ENCODE peak calls at places on chromosomes 1 and 21, in four cellular contexts. V is mesenchymal stem cell, P is fibroblast of lung, O is trophoblast cell. S is an unnamed sample.

GRCh38 chr1:114328505-114328904 is 174.8 kb upstream of the SYT6 start:
- DNase-seq in V (no peak), P (no peak), O (no peak), S (no peak)

GRCh38 chr1:201149400-201149799 is 4.9 kb downstream of the TMEM9 start:
- DNase-seq in V (peak), P (peak), O (peak), S (peak)

GRCh38 chr21:44509539-44509938 is 30.5 kb downstream of the KRTAP10-1 start:
- DNase-seq in V (no peak), P (no peak), O (no peak), S (peak)

GRCh38 chr1:205939690-205940330 is 3.4 kb downstream of the SLC26A9 start:
- DNase-seq in V (no peak), P (no peak), O (no peak), S (no peak)

GRCh38 chr1:182446033-182446669 is 3.8 kb upstream of the RGSL1 start:
- DNase-seq in V (peak), P (peak), O (peak), S (peak)

GRCh38 chr1:3405974-3406867 is 48.2 kb upstream of the ARHGEF16 start:
- DNase-seq in V (no peak), P (no peak), O (no peak), S (no peak)

GRCh38 chr1:164774413-164774812 is 215.4 kb downstream of the PBX1 start:
- DNase-seq in V (peak), P (no peak), O (no peak), S (peak)

GRCh38 chr1:115184260-115184950 is 95.1 kb upstream of the TSPAN2 start:
- DNase-seq in V (no peak), P (no peak), O (peak), S (peak)

GRCh38 chr1:228341450-228341813 is 65.2 kb downstream of the TRIM11 start:
- DNase-seq in V (no peak), P (no peak), O (no peak), S (no peak)

GRCh38 chr1:71565267-71565666 is 484.4 kb upstream of the ZRANB2 start:
- DNase-seq in V (peak), P (peak), O (no peak), S (peak)

GRCh38 chr1:174789399-174789798 is 210.3 kb upstream of the CACYBP start:
- DNase-seq in V (peak), P (peak), O (no peak), S (peak)

GRCh38 chr1:179025975-179026812 is 500 bp downstream of the FAM20B start:
- DNase-seq in V (peak), P (peak), O (peak), S (peak)

GRCh38 chr1:37932759-37933158 is 14.1 kb downstream of the INPP5B start:
- DNase-seq in V (peak), P (peak), O (peak), S (peak)

GRCh38 chr21:30194701-30195299 is 21.1 kb downstream of the CLDN8 start:
- DNase-seq in V (peak), P (peak), O (peak), S (peak)

GRCh38 chr1:202034683-202035462 is 24.5 kb downstream of the ELF3 start:
- DNase-seq in V (peak), P (peak), O (peak), S (peak)

GRCh38 chr21:26715878-26716506 is 129.2 kb downstream of the ADAMTS1 start:
- DNase-seq in V (peak), P (peak), O (peak), S (peak)

GRCh38 chr1:51308636-51309035 is 21.7 kb downstream of the TTC39A start:
- DNase-seq in V (no peak), P (no peak), O (no peak), S (no peak)

GRCh38 chr21:46211376-46211775 is 17.2 kb downstream of the LSS start:
- DNase-seq in V (no peak), P (no peak), O (no peak), S (no peak)

GRCh38 chr1:236163460-236164153 is 21.3 kb downstream of the GPR137B start:
- DNase-seq in V (no peak), P (no peak), O (no peak), S (no peak)

GRCh38 chr1:162139398-162139685 is 69.9 kb downstream of the NOS1AP start:
- DNase-seq in V (no peak), P (no peak), O (no peak), S (no peak)

GRCh38 chr1:92315766-92316413 is 17.0 kb downstream of the RPAP2 start:
- DNase-seq in V (no peak), P (no peak), O (no peak), S (no peak)

GRCh38 chr1:3012511-3013291 is 8.6 kb upstream of the ACTRT2 start:
- DNase-seq in V (no peak), P (no peak), O (no peak), S (peak)

GRCh38 chr21:43806017-43806710 is 16.8 kb downstream of the RRP1 start:
- DNase-seq in V (no peak), P (no peak), O (no peak), S (no peak)

GRCh38 chr1:43446881-43447835 is 6.6 kb downstream of the HYI start:
- DNase-seq in V (no peak), P (no peak), O (no peak), S (no peak)

GRCh38 chr1:223628233-223628632 is 37.3 kb downstream of the CAPN8 start:
- DNase-seq in V (peak), P (peak), O (peak), S (peak)

GRCh38 chr21:15421521-15421920 is 308.3 kb upstream of the USP25 start:
- DNase-seq in V (no peak), P (no peak), O (no peak), S (no peak)

GRCh38 chr1:60503216-60503615 is 429.6 kb upstream of the C1orf87 start:
- DNase-seq in V (no peak), P (no peak), O (no peak), S (no peak)

GRCh38 chr1:44371206-44371605 is 16.1 kb upstream of the ERI3 start:
- DNase-seq in V (no peak), P (no peak), O (no peak), S (no peak)

GRCh38 chr1:207470927-207471326 is 16.8 kb downstream of the CR2 start:
- DNase-seq in V (no peak), P (no peak), O (no peak), S (no peak)

GRCh38 chr1:23799570-23800395 is 771 bp downstream of the GALE start:
- DNase-seq in V (peak), P (peak), O (peak), S (peak)

GRCh38 chr1:223512016-223512415 is 118.8 kb downstream of the CCDC185 start:
- DNase-seq in V (no peak), P (no peak), O (peak), S (no peak)

GRCh38 chr1:10980094-10980577 is 32.3 kb upstream of the TARDBP start:
- DNase-seq in V (peak), P (peak), O (peak), S (peak)

GRCh38 chr1:151024540-151025146 is 11.7 kb upstream of the BNIPL start:
- DNase-seq in V (peak), P (peak), O (peak), S (peak)

GRCh38 chr1:30111431-30111830 is 612.0 kb downstream of the MATN1 start:
- DNase-seq in V (peak), P (peak), O (peak), S (peak)

DNA sequence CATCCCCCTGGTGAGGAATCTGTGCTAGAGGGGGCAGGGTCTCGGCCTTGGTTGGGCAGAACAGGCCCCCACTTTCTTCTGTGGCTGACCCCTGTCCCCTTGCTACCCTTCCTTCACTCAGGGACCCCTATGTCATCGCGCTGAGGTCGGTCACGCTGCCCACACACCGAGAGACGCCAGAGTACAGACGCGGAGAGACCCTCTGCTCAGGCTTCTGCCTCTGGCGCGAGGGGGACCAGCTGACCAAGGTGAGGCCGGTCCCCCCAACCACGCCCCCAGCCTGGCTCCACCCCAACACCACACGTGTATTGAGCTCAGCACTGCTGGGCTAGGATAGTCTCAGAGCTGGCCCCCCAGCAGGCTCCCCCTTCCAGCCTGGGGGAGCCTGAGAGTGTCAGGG is 15.5 kb downstream of the FAM151A start:
- DNase-seq in V (no peak), P (no peak), O (no peak), S (no peak)
- H3K4me2 ChIP-seq in V (no peak), P (no peak), O (no peak), S (no peak)

GRCh38 chr1:230243146-230243545 is 176.1 kb downstream of the GALNT2 start:
- DNase-seq in V (no peak), P (no peak), O (no peak), S (no peak)
- H3K27ac ChIP-seq in V (no peak), P (no peak), O (no peak), S (no peak)

DNA sequence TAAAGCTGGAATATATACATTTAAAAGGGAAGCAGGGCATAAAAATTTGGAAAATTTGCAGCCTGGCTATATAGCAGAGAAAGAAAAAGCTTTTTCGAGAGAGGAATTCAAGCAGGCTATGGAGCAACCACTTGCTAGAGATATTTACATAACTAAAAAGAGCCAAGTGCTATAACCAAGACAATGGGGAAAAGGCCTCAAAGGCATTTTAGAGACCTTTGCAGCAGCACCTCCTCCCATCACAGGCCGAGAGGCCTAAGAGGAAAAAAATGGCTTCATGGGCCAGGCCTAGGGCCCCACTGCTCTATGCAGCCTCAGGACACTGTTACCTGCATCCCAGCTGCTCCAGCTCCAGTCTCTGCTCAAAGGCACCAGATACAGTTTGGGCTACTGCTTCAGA is 37.0 kb downstream of the CAPN9 start:
- DNase-seq in V (no peak), P (no peak), O (no peak), S (no peak)
- H3K4me2 ChIP-seq in V (no peak), P (no peak), O (no peak), S (no peak)

DNA sequence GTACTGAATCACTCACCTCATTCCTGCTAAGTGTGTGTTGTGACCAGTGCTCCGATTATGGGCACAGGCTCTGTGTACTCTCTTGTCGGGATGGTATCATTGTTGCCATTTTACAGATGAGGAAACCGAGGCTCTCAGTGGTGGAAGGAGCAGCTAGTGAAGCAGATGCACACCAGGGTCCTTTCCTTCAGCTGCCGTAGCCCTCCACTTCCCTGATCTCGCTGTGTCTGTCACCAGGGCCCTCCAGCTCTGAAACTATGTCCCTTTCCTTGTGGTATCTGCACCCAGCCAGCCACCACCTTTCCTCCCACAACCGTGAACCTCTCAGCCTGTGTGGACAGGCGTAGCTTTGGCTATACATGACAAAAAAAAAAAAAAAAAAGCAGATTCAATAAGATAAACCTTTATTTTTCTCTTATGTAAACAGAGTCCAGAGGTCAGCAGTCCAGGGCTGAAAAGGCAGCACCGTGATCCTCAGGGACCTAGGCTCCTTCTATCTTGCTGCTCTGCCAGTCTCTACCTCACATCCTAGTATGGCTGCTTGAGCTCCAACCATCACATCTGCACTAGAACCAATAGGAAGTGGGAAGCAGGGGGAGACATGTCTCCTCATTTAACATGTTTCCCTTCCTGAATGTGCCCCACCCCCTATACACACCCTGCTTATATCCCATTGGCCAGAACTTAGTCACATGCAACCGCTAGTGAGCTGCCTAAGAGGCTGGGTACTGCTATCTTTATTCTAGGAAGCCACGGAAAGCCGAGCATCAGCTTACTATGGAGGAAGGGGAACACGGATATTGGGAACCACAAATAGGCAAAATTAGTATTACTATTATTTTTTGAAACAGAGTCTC is 44.3 kb downstream of the TMEM51 start:
- DNase-seq in V (no peak), P (no peak), O (no peak), S (no peak)
- H3K27ac ChIP-seq in V (no peak), P (no peak), O (no peak), S (no peak)

GRCh38 chr1:4696753-4697152 is 42.3 kb downstream of the AJAP1 start:
- DNase-seq in V (no peak), P (no peak), O (no peak), S (no peak)

GRCh38 chr1:4693891-4694290 is 39.5 kb downstream of the AJAP1 start:
- DNase-seq in V (no peak), P (no peak), O (no peak), S (no peak)

GRCh38 chr1:4696161-4696745 is 41.8 kb downstream of the AJAP1 start:
- DNase-seq in V (no peak), P (no peak), O (no peak), S (no peak)

GRCh38 chr1:4694492-4694891 is 40.1 kb downstream of the AJAP1 start:
- DNase-seq in V (no peak), P (no peak), O (no peak), S (no peak)

DNA sequence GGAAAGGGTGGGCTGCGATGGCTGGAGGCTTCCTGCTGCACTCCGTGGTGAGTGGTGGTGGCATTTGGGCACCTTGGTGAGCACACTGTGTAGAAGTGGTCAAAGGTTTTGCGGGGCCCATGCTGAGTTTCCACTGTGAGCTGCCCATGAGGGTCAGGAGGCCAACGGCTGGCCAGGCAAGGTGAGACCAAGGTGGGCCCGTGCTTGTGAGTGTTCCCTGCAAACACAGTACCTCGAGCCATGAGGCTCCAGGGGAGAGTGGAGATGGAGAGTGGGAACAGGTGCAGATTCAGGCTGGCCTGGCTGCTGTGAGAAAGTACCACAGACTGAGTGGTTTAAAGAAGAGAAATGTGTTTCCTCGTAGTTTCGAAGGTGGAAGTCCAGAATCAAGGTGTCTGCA is 40.8 kb downstream of the AJAP1 start:
- DNase-seq in V (no peak), P (no peak), O (no peak), S (no peak)
- H3K4me2 ChIP-seq in V (no peak), P (no peak), O (no peak), S (no peak)

DNA sequence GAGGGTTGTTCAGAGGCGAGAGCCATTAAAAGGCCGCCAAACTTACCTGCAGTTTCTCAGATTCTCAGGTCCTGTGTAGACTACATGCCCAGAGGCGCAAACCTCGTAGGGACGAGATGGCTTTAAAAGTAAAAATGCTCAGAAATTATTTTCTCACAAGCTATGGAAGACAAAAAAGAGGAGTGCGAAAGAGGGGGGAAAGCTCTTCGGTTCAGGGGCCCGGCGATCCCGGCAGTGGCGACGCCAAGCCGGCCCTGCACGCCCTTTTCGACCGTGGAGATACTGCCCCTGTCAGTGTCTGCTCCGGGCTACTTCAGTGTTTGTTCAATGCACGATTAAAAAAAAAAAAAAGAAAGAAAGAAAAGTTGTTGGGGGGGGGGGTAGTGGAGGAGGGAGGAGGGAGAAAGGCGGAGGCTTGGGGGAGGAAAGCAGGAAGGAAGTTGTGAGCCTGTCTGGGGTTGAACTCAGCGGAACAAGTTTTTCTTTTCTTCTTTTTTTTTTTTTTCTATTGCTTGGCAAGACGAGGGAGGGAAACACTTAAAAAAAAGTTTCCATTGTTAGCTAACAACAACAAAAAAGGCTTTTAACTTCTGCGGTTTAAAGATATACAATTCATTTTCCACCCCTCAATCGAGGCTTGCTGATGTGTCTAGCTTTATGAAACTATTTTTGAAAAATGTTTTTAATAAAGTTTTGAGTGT is at the start of gene ITPKB:
- DNase-seq in V (peak), P (peak), O (peak), S (peak)
- H3K27ac ChIP-seq in V (peak), P (peak), O (no peak), S (no peak)

DNA sequence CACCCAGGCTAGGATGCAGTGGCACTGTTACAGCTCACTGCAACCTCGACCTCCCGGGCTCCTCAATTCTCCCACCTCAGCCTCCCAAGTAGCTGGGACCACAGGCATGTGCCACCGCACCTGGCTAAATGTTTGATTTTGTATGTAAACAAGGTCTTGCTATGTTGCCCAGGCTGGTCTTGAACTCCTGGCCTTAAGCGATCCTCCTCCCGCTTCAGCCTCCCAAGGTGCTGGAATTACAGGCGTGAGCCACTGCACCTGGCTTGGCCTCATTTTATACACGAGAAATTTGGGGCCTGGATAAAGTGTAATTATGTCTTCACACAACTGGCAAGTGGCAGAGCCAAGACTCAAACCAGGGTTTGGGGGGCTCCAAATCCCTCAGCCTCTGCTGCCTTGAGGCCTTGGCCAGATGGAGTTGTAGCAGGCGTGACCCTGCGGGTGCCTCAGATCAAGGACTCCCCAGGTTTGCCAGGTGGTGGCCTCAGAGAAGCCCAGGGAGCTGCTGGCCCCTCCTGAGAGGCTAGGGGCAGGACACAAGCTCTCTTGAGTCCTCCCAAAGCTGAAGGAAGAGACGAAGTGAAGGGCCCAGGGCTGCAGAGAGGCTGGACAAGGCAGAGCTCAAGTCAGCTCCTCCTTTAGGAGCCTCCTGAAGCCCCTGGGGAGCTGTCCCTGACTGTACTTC is 61.7 kb downstream of the MDM4 start:
- DNase-seq in V (no peak), P (no peak), O (no peak), S (no peak)
- H3K4me2 ChIP-seq in V (no peak), P (no peak), O (no peak), S (no peak)

GRCh38 chr1:8368956-8369639 is 51.2 kb downstream of the SLC45A1 start:
- DNase-seq in V (no peak), P (no peak), O (no peak), S (no peak)

GRCh38 chr1:8370928-8371327 is 53.0 kb downstream of the SLC45A1 start:
- DNase-seq in V (no peak), P (no peak), O (no peak), S (peak)

GRCh38 chr1:8373547-8374270 is 55.8 kb downstream of the SLC45A1 start:
- DNase-seq in V (peak), P (peak), O (no peak), S (peak)

GRCh38 chr1:8370046-8370881 is 52.4 kb downstream of the SLC45A1 start:
- DNase-seq in V (no peak), P (no peak), O (no peak), S (peak)

GRCh38 chr1:8371372-8371991 is 53.6 kb downstream of the SLC45A1 start:
- DNase-seq in V (no peak), P (peak), O (no peak), S (peak)
- H3K27ac ChIP-seq in V (no peak), P (no peak), O (no peak), S (peak)